ENCODE peak calls at places on chromosomes 7 and 10, in seven cellular contexts. Q is right lobe of liver, B is sigmoid colon, I is astrocyte, X is lower lobe of right lung, S is stomach, Z is Peyer's patch. C is an unnamed sample.
A peak's percentile ranks its signal among the peaks of the same experiment; 100 is the strongest.

GRCh38 chr7:16204953-16205352 is 216.4 kb downstream of the CRPPA start:
- DNase-seq in B (no peak), I (no peak), Z (no peak), S (no peak), X (no peak), Q (no peak), C (no peak)

GRCh38 chr10:73493781-73494180 is 2.0 kb downstream of the PPP3CB start:
- DNase-seq in B (no peak), I (peak; percentile 60), Q (no peak), Z (no peak), S (no peak), X (no peak), C (no peak)

GRCh38 chr10:6279540-6280267 is 77.0 kb downstream of the PFKFB3 start:
- DNase-seq in B (no peak), X (no peak), S (peak; percentile 57), Q (peak; percentile 86), Z (peak; percentile 62), I (peak; percentile 69), C (peak; percentile 58)

GRCh38 chr10:133441780-133442179 is 12.0 kb upstream of the SCART1 start:
- DNase-seq in I (no peak), S (peak; percentile 21), B (no peak), Z (no peak), Q (no peak), X (no peak), C (peak; percentile 7)

GRCh38 chr7:159025161-159025779 is 119.4 kb downstream of the VIPR2 start:
- DNase-seq in B (peak; percentile 59), X (no peak), S (no peak), I (no peak), Z (peak; percentile 27), Q (no peak), C (no peak)

GRCh38 chr10:14858338-14858925 is 20.2 kb upstream of the SUV39H2 start:
- DNase-seq in I (no peak), X (no peak), B (no peak), Z (no peak), Q (no peak), S (no peak), C (no peak)

GRCh38 chr7:95491634-95492314 is 6.0 kb downstream of the ASB4 start:
- DNase-seq in S (no peak), Z (no peak), I (peak; percentile 51), B (no peak), Q (no peak), X (no peak), C (no peak)

GRCh38 chr10:60618861-60619260 is 159.4 kb upstream of the CDK1 start:
- DNase-seq in Q (no peak), X (no peak), S (no peak), Z (no peak), B (no peak), I (no peak), C (no peak)

GRCh38 chr7:117827861-117828260 is 45.4 kb downstream of the CTTNBP2 start:
- DNase-seq in Q (no peak), B (no peak), X (no peak), Z (no peak), S (no peak), I (peak; percentile 92), C (no peak)

GRCh38 chr7:36400606-36401005 is 10.9 kb downstream of the ANLN start:
- DNase-seq in B (no peak), Z (no peak), I (peak; percentile 66), X (no peak), S (no peak), Q (no peak), C (no peak)

GRCh38 chr7:111364413-111364812 is 197.9 kb downstream of the IMMP2L start:
- DNase-seq in I (peak; percentile 11), Q (no peak), Z (no peak), S (no peak), X (no peak), B (no peak), C (no peak)

DNA sequence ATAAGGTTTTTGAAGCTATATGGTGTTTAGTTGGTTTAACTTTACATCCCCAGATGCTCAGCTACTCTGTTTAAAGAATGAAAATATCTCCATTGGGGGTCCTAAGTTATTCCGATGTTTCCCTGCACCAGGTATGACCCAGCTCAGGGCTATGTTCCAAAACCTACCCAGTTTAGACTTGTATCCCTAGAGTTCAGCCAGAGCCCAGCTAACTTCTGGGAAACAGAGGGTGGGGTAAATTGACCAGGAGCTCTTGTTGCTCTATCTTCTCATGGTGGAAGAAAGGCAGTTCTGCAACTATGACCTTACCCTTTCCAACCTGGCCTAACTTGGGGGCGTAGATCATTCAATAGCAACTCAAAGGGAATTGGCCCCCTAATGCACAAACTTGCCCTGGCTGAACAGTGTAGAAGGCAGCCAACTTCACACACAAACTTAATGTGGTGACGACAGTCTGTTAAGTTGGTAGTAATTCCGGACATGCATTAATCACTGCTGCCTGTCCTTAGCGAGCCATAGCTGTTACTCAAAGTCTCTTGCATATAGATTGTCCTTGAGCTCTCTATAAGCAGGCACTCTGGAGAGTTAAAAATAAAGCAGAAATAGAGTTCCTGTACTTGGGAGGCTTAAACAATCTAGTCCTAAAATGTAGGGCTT is 5.4 kb upstream of the ZNRF2 start:
- DNase-seq in I (no peak), Q (no peak), B (no peak), X (no peak), S (no peak), Z (no peak), C (no peak)
- TF ChIP-seq CTCF in I (no peak), Q (no peak), B (no peak), X (no peak), S (no peak), Z (no peak), C (no peak)

DNA sequence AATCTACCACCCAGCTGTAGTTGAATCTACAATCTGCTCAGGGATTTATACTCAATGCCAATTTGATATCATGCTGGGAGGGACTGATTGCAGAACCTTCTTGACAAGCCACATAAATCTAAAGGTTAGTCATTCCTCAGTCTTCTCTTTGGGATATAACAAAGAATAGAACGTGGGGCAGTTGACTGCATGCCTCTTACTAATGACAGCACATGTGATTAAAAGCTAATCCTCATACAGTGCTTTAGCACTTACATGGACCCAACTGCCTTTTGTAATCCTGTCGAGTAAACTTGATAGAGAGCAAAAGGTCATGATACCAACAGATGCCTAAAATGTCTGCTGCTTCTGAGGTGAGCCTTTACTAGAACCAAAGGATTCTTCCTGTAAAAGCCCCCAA is 12.3 kb downstream of the KLHL7 start:
- DNase-seq in X (no peak), I (no peak), Q (no peak), S (no peak), Z (no peak), B (no peak), C (no peak)
- H3K4me1 ChIP-seq in X (no peaks in the 10 kb centered on the region), I (no peaks in the 10 kb centered on the region), Q (no peaks in the 10 kb centered on the region), S (peaks cover 26% of the 10 kb centered on the region), Z (no peaks in the 10 kb centered on the region), B (no peaks in the 10 kb centered on the region), C (peaks cover 5% of the 10 kb centered on the region)

GRCh38 chr10:69574571-69574978 is 1.4 kb upstream of the NEUROG3 start:
- DNase-seq in S (no peak), X (no peak), B (no peak), I (no peak), Z (no peak), Q (no peak), C (no peak)
- TF ChIP-seq CTCF in S (no peak), X (no peak), B (no peak), I (no peak), Z (no peak), Q (no peak), C (no peak)

GRCh38 chr10:33247221-33247907 is 87.1 kb downstream of the NRP1 start:
- DNase-seq in B (no peak), S (no peak), Z (no peak), X (no peak), I (no peak), Q (no peak), C (no peak)
- H3K4me1 ChIP-seq in B (no peaks in the 10 kb centered on the region), S (no peaks in the 10 kb centered on the region), Z (no peaks in the 10 kb centered on the region), X (peaks cover 35% of the 10 kb centered on the region), I (peaks cover 19% of the 10 kb centered on the region), Q (no peaks in the 10 kb centered on the region), C (peaks cover 3% of the 10 kb centered on the region)

DNA sequence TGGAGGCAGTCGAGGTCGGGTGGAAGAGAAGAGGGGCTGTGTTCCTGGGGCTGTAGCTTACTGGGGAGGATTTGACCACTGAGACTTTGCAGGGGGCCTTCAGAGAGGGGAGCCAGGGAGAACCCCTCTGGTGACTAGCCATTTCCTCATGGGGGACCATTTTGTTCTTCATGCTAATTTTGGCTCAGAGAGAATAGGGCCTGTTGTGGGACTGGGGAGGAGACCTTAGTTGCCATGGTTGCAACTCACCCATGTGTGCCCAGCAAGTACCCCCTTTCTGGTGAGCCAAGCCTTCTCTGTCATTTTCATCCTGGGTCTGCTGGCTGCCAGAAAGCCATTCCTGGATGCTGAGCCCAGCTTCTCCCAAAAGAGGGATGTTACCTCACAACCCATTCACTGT is 120.9 kb downstream of the GRK5 start:
- DNase-seq in B (no peak), Q (no peak), S (no peak), I (no peak), Z (no peak), X (no peak), C (no peak)
- TF ChIP-seq CTCF in B (no peak), Q (no peak), S (no peak), I (no peak), Z (no peak), X (no peak), C (no peak)

C was measured in pancreas.